ENCODE peak calls at places on chromosomes 4 and X, in four cellular contexts. O is Calu3, F is upper lobe of right lung, V is GM20000. P is an unnamed sample.

GRCh38 chr4:34720563-34720962 is 1523.8 kb downstream of the ARAP2 start:
- DNase-seq in F (no peak), V (peak; percentile 3), O (no peak), P (peak; percentile 71)

GRCh38 chr4:93237526-93237925 is 591.0 kb upstream of the ATOH1 start:
- DNase-seq in O (no peak), V (no peak), F (no peak), P (no peak)

GRCh38 chrX:51494409-51494808 is 2.0 kb downstream of the NUDT11 start:
- DNase-seq in F (no peak), V (no peak), O (no peak), P (peak; percentile 30)

GRCh38 chr4:99506781-99507180 is 4.0 kb upstream of the C4orf17 start:
- DNase-seq in V (no peak), F (no peak), O (no peak), P (peak; percentile 5)

GRCh38 chrX:153499258-153499657 is 4.5 kb downstream of the BGN start:
- DNase-seq in V (no peak), F (no peak), O (no peak), P (no peak)

GRCh38 chrX:23742693-23743622 is at the start of gene ACOT9:
- DNase-seq in V (peak; percentile 84), F (peak; percentile 94), O (peak; percentile 91), P (peak; percentile 96)

GRCh38 chr4:140935259-140935658 is 179.1 kb upstream of the TBC1D9 start:
- DNase-seq in O (no peak), V (no peak), F (no peak), P (no peak)

GRCh38 chrX:71492086-71493065 is 40.5 kb upstream of the OGT start:
- DNase-seq in O (peak; percentile 40), V (peak; percentile 54), F (peak; percentile 77), P (no peak)

GRCh38 chrX:73818200-73819116 is 255.5 kb downstream of the CHIC1 start:
- DNase-seq in O (no peak), V (no peak), F (no peak), P (no peak)

GRCh38 chr4:25484243-25484721 is 107.2 kb downstream of the ANAPC4 start:
- DNase-seq in O (no peak), F (no peak), V (no peak), P (peak; percentile 5)

GRCh38 chr4:1351854-1352633 is 5.0 kb downstream of the UVSSA start:
- DNase-seq in O (peak; percentile 89), F (peak; percentile 93), V (peak; percentile 93), P (peak; percentile 81)

GRCh38 chrX:13828392-13828791 is 11.5 kb upstream of the GPM6B start:
- DNase-seq in F (no peak), O (no peak), V (no peak), P (peak; percentile 11)

GRCh38 chr4:185039508-185040273 is 21.4 kb downstream of the HELT start:
- DNase-seq in F (no peak), V (peak; percentile 78), O (peak; percentile 61), P (peak; percentile 84)

GRCh38 chr4:87375719-87376291 is 15.2 kb downstream of the HSD17B11 start:
- DNase-seq in O (no peak), V (no peak), F (no peak), P (peak; percentile 91)

GRCh38 chr4:7705602-7706001 is 234.1 kb downstream of the AFAP1 start:
- DNase-seq in F (no peak), V (no peak), O (no peak), P (no peak)

GRCh38 chrX:39176105-39176504 is 374.8 kb downstream of the MID1IP1 start:
- DNase-seq in V (no peak), O (no peak), F (no peak), P (no peak)

GRCh38 chrX:96820935-96821334 is 62.8 kb upstream of the RPA4 start:
- DNase-seq in O (no peak), V (no peak), F (no peak), P (no peak)

GRCh38 chrX:72351606-72352338 is 46.1 kb upstream of the CITED1 start:
- DNase-seq in V (no peak), F (no peak), O (no peak), P (no peak)

GRCh38 chrX:120823554-120823953 is 52.1 kb downstream of the CT47B1 start:
- DNase-seq in O (no peak), V (no peak), F (no peak), P (peak; percentile 42)

GRCh38 chr4:74037076-74037475 is 1.4 kb downstream of the CXCL3 start:
- DNase-seq in O (no peak), F (no peak), V (peak; percentile 7), P (no peak)

GRCh38 chr4:159273841-159274240 is 171.0 kb downstream of the RAPGEF2 start:
- DNase-seq in O (no peak), V (no peak), F (no peak), P (no peak)

GRCh38 chr4:145216532-145216931 is 36.1 kb upstream of the OTUD4 start:
- DNase-seq in O (no peak), V (peak; percentile 22), F (no peak), P (peak; percentile 70)

GRCh38 chr4:163542275-163542674 is 47.8 kb downstream of the TMA16 start:
- DNase-seq in O (no peak), V (no peak), F (no peak), P (peak; percentile 52)

GRCh38 chr4:54192811-54193210 is 36.3 kb upstream of the PDGFRA start:
- DNase-seq in F (no peak), O (no peak), V (no peak), P (no peak)

GRCh38 chr4:22391548-22391947 is 124.3 kb downstream of the ADGRA3 start:
- DNase-seq in F (no peak), O (no peak), V (no peak), P (peak; percentile 61)

GRCh38 chr4:2451036-2451520 is 17.8 kb upstream of the RNF4 start:
- DNase-seq in O (no peak), V (no peak), F (peak; percentile 57), P (no peak)

GRCh38 chr4:75549019-75549418 is 6.8 kb upstream of the ODAPH start:
- DNase-seq in O (no peak), F (no peak), V (no peak), P (no peak)

GRCh38 chr4:153639556-153640475 is 44.3 kb upstream of the TLR2 start:
- DNase-seq in V (no peak), O (no peak), F (no peak), P (no peak)

DNA sequence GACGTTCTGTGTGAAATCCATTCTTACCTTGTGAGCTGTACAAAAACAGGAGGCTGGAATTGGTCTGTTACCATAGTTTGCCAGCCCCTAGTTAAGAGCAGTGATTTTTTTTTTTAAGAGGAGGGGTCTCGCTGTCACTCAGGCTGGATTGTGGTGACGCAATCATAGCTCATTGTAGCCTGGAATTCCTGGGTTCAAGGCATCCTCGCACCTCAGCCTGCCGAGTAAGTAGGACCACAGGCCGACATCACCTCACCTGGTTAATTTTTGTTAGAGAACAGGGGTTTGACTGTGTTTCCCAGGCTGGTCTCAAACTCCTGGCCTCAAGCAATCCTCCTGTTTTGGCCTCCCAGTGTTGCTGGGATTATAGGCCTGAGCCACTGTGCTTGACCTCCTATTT is 7.5 kb downstream of the USP9X start:
- DNase-seq in F (no peak), O (no peak), V (no peak), P (no peak)
- TF ChIP-seq CTCF in F (no peak), O (no peak), V (no peak), P (no peak)

GRCh38 chr4:16199132-16199531 is 27.1 kb downstream of the TAPT1 start:
- DNase-seq in V (no peak), F (no peak), O (no peak), P (peak; percentile 67)
- TF ChIP-seq CTCF in V (no peak), F (peak; percentile 40), O (no peak), P (no peak)

GRCh38 chr4:173013232-173013932 is 155.2 kb upstream of the GALNT7 start:
- DNase-seq in F (no peak), O (peak; percentile 34), V (peak; percentile 51), P (peak; percentile 60)

GRCh38 chr4:173017802-173018201 is 150.8 kb upstream of the GALNT7 start:
- DNase-seq in O (no peak), V (no peak), F (no peak), P (no peak)

GRCh38 chr4:173014836-173015235 is 153.8 kb upstream of the GALNT7 start:
- DNase-seq in F (no peak), O (no peak), V (no peak), P (no peak)

GRCh38 chr4:173012608-173013007 is 156.0 kb upstream of the GALNT7 start:
- DNase-seq in O (no peak), F (no peak), V (no peak), P (no peak)

DNA sequence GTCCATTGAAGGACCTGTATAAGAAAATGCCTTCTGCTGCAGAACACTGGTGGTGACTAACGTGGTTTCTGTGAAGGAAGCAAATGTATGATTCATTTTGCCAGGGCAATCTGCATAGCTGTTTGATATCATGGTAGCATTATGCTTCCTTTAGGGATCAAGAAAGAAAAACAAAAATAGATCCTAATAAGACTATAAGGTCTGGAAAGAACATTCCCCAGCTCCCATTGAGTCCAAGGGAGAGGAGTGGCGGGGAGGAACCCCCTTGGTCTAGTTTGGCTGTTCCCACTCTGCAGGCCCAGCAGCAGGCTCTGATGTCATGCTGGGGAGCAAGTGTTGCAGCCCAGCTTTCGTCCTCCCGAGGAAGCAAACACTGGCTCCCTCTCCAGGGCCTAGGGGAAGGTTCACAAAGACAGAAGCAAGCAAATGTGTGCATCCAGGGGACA is 154.5 kb upstream of the GALNT7 start:
- DNase-seq in F (no peak), O (peak; percentile 6), V (no peak), P (peak; percentile 82)
- TF ChIP-seq CTCF in F (no peak), O (no peak), V (no peak), P (peak; percentile 77)

DNA sequence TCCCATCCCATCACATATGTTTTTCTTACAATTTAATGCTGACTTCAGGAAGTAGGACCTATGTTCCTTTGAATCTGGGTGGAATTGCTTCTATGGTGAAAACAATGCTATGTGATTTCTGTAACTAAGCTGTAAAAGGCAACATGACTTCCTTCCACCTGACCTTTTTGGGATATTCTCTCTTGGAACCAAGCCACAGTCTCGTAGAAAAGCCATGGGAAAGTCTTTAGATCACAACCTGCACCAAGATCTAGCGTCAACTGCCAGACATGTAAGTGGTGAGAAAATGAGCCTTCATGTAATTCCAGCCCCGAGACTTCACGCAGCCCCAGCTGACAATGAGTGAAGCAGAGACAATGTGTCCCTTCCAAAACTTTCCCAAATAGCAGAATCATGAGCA is 297.0 kb upstream of the DCAF8L1 start:
- DNase-seq in O (no peak), V (no peak), F (no peak), P (peak; percentile 2)
- TF ChIP-seq CTCF in O (no peak), V (no peak), F (no peak), P (no peak)

GRCh38 chr4:24143741-24144140 is 253.9 kb upstream of the PPARGC1A start:
- DNase-seq in V (no peak), F (no peak), O (no peak), P (no peak)
- TF ChIP-seq CTCF in V (no peak), F (no peak), O (no peak), P (no peak)

P was measured in choroid plexus epithelial cell.